ENCODE peak calls at places on chromosomes 5 and 9, in seven cellular contexts. One of them, this sample, is unnamed.

GRCh38 chr5:102792705-102793104 is 37.6 kb downstream of the PAM start:
- DNase-seq in neural progenitor cell: no peak
- DNase-seq in GM23338: peak
- DNase-seq in MM.1S: peak
- DNase-seq in HCT116: no peak
- DNase-seq in hepatocyte: no peak
- DNase-seq in PC-3: peak
- DNase-seq in this sample: peak

GRCh38 chr9:118316831-118317230 is 612.6 kb downstream of the TLR4 start:
- DNase-seq in GM23338: no peak
- DNase-seq in hepatocyte: no peak
- DNase-seq in PC-3: no peak
- DNase-seq in MM.1S: no peak
- DNase-seq in neural progenitor cell: no peak
- DNase-seq in HCT116: no peak
- DNase-seq in this sample: no peak

GRCh38 chr9:93730213-93730612 is 153.8 kb downstream of the PHF2 start:
- DNase-seq in GM23338: no peak
- DNase-seq in neural progenitor cell: no peak
- DNase-seq in PC-3: no peak
- DNase-seq in HCT116: no peak
- DNase-seq in MM.1S: no peak
- DNase-seq in hepatocyte: no peak
- DNase-seq in this sample: no peak

GRCh38 chr5:58940446-58940845 is 357.6 kb downstream of the RAB3C start:
- DNase-seq in MM.1S: no peak
- DNase-seq in HCT116: no peak
- DNase-seq in hepatocyte: peak
- DNase-seq in neural progenitor cell: no peak
- DNase-seq in GM23338: no peak
- DNase-seq in PC-3: no peak
- DNase-seq in this sample: no peak

GRCh38 chr5:75753182-75753581 is 35.9 kb upstream of the POC5 start:
- DNase-seq in MM.1S: no peak
- DNase-seq in PC-3: no peak
- DNase-seq in neural progenitor cell: no peak
- DNase-seq in GM23338: no peak
- DNase-seq in HCT116: no peak
- DNase-seq in hepatocyte: no peak
- DNase-seq in this sample: no peak

GRCh38 chr9:122406264-122406890 is 35.6 kb downstream of the PTGS1 start:
- DNase-seq in HCT116: no peak
- DNase-seq in hepatocyte: no peak
- DNase-seq in PC-3: no peak
- DNase-seq in GM23338: no peak
- DNase-seq in neural progenitor cell: peak
- DNase-seq in MM.1S: no peak
- DNase-seq in this sample: peak

GRCh38 chr5:30237189-30237588 is 956.3 kb upstream of the CDH6 start:
- DNase-seq in MM.1S: no peak
- DNase-seq in PC-3: peak
- DNase-seq in hepatocyte: no peak
- DNase-seq in GM23338: no peak
- DNase-seq in HCT116: no peak
- DNase-seq in neural progenitor cell: no peak
- DNase-seq in this sample: no peak

GRCh38 chr9:124797343-124798103 is 20.6 kb downstream of the OLFML2A start:
- DNase-seq in MM.1S: no peak
- DNase-seq in hepatocyte: no peak
- DNase-seq in PC-3: no peak
- DNase-seq in neural progenitor cell: no peak
- DNase-seq in GM23338: no peak
- DNase-seq in HCT116: no peak
- DNase-seq in this sample: no peak

GRCh38 chr5:134435525-134435924 is 23.8 kb upstream of the CDKN2AIPNL start:
- DNase-seq in HCT116: peak
- DNase-seq in neural progenitor cell: no peak
- DNase-seq in PC-3: peak
- DNase-seq in hepatocyte: peak
- DNase-seq in MM.1S: no peak
- DNase-seq in GM23338: no peak
- DNase-seq in this sample: peak

GRCh38 chr9:107976767-107977166 is 487.2 kb upstream of the KLF4 start:
- DNase-seq in GM23338: no peak
- DNase-seq in neural progenitor cell: no peak
- DNase-seq in PC-3: no peak
- DNase-seq in MM.1S: no peak
- DNase-seq in HCT116: no peak
- DNase-seq in hepatocyte: no peak
- DNase-seq in this sample: peak

GRCh38 chr5:151126199-151126645 is 31.4 kb downstream of the ANXA6 start:
- DNase-seq in GM23338: peak
- DNase-seq in MM.1S: peak
- DNase-seq in neural progenitor cell: peak
- DNase-seq in HCT116: peak
- DNase-seq in PC-3: peak
- DNase-seq in hepatocyte: peak
- DNase-seq in this sample: peak

GRCh38 chr5:141714542-141715303 is 32.7 kb upstream of the ARAP3 start:
- DNase-seq in HCT116: no peak
- DNase-seq in MM.1S: no peak
- DNase-seq in PC-3: peak
- DNase-seq in hepatocyte: no peak
- DNase-seq in GM23338: no peak
- DNase-seq in neural progenitor cell: no peak
- DNase-seq in this sample: peak

DNA sequence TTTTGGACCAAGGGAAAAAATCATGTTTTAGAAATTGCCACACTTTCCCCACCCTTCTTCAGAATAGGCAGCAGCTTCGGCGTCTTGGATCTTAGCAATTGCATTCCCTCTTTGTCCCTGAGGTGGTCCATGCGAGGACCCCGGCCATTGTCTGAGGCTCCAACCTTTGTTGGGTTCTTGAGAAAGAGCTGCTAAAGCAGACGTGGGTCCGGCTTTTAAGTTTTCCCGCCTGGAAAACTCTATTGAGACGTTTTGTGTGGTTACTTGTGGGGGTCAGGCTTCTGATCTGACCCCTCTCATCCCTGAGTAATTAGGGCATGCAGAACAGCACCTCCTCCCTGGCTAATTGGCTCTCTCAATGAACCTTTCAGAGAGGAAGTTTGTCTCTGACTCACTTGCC is 509.6 kb upstream of the TNC start:
- DNase-seq in PC-3: no peak
- DNase-seq in GM23338: no peak
- DNase-seq in neural progenitor cell: peak
- DNase-seq in HCT116: no peak
- DNase-seq in MM.1S: no peak
- DNase-seq in hepatocyte: no peak
- DNase-seq in this sample: no peak
- TF ChIP-seq EZH2phosphoT487 in PC-3: no peak
- TF ChIP-seq EZH2phosphoT487 in GM23338: no peak
- TF ChIP-seq EZH2phosphoT487 in neural progenitor cell: peak
- TF ChIP-seq EZH2phosphoT487 in HCT116: no peak
- TF ChIP-seq EZH2phosphoT487 in MM.1S: no peak
- TF ChIP-seq EZH2phosphoT487 in hepatocyte: no peak
- TF ChIP-seq EZH2phosphoT487 in this sample: no peak

DNA sequence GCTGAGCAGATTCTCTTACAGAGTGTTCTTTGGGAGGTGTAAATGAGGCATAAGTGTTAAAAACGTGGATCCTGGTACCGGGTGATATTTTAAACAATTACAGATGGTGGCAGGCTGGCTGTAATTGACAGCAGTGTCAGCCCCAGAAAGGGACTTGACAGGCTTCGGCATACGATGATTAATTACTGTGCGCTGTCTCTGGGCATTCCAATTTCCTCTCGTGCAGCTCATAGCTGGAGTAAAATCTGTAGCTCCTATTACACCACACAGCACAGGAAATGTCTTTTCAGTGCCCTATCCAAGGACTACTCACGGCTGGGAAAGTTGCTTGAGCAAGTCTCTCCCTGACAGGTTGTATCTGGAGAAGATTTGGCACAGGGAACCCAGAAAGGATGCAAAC is 305.4 kb upstream of the IRX2 start:
- DNase-seq in neural progenitor cell: no peak
- DNase-seq in PC-3: no peak
- DNase-seq in HCT116: no peak
- DNase-seq in hepatocyte: no peak
- DNase-seq in GM23338: no peak
- DNase-seq in MM.1S: no peak
- DNase-seq in this sample: no peak
- H3K4me3 ChIP-seq in neural progenitor cell: no peak
- H3K4me3 ChIP-seq in PC-3: no peak
- H3K4me3 ChIP-seq in HCT116: no peak
- H3K4me3 ChIP-seq in hepatocyte: no peak
- H3K4me3 ChIP-seq in GM23338: no peak
- H3K4me3 ChIP-seq in MM.1S: no peak
- H3K4me3 ChIP-seq in this sample: no peak

DNA sequence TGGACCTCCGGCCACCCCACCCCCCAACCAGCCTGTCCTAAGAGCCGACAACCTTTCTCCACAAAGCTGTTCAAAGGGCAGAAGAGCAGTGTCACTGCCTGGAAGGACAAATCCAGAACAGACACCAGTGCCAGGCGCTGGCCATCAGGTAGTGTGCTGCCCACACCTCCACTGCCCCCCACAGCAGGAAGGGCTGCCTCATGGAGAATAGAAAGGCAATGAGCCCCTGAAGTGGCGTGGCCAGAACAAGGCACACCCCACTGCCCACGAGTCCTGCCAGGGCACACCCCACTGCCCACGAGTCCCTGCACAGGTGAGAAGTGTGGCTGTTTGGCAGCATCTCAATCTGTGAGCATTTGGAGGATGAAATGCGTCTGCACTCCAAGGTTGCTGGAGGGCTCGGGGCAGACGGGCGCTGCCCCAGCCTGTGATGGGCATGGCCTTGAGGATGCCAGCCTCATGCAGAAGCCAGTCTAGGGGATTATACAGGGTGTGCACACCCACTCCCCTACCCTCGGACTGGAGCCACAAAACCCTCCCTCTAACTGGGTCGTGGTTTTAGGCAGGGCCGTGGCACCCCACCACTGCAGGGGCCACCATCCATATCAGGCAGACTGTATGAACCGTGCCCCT is 2.3 kb upstream of the SLC9A3 start:
- DNase-seq in hepatocyte: no peak
- DNase-seq in MM.1S: no peak
- DNase-seq in PC-3: no peak
- DNase-seq in GM23338: no peak
- DNase-seq in HCT116: no peak
- DNase-seq in neural progenitor cell: no peak
- DNase-seq in this sample: no peak
- TF ChIP-seq EZH2 in hepatocyte: no peak
- TF ChIP-seq EZH2 in MM.1S: no peak
- TF ChIP-seq EZH2 in PC-3: no peak
- TF ChIP-seq EZH2 in GM23338: no peak
- TF ChIP-seq EZH2 in HCT116: no peak
- TF ChIP-seq EZH2 in neural progenitor cell: no peak
- TF ChIP-seq EZH2 in this sample: no peak

GRCh38 chr9:112502177-112502946 is 15.7 kb downstream of the KIAA1958 start:
- DNase-seq in hepatocyte: no peak
- DNase-seq in MM.1S: no peak
- DNase-seq in HCT116: no peak
- DNase-seq in GM23338: no peak
- DNase-seq in PC-3: peak
- DNase-seq in neural progenitor cell: no peak
- DNase-seq in this sample: no peak

GRCh38 chr9:112505083-112505482 is 18.5 kb downstream of the KIAA1958 start:
- DNase-seq in hepatocyte: peak
- DNase-seq in PC-3: no peak
- DNase-seq in MM.1S: no peak
- DNase-seq in HCT116: no peak
- DNase-seq in GM23338: no peak
- DNase-seq in neural progenitor cell: no peak
- DNase-seq in this sample: no peak

GRCh38 chr9:112507281-112507680 is 20.7 kb downstream of the KIAA1958 start:
- DNase-seq in hepatocyte: no peak
- DNase-seq in HCT116: no peak
- DNase-seq in MM.1S: no peak
- DNase-seq in neural progenitor cell: no peak
- DNase-seq in GM23338: no peak
- DNase-seq in PC-3: no peak
- DNase-seq in this sample: no peak

GRCh38 chr9:112503170-112503569 is 16.5 kb downstream of the KIAA1958 start:
- DNase-seq in HCT116: no peak
- DNase-seq in neural progenitor cell: no peak
- DNase-seq in MM.1S: no peak
- DNase-seq in hepatocyte: no peak
- DNase-seq in GM23338: no peak
- DNase-seq in PC-3: no peak
- DNase-seq in this sample: no peak

GRCh38 chr9:112505607-112506006 is 19.0 kb downstream of the KIAA1958 start:
- DNase-seq in neural progenitor cell: no peak
- DNase-seq in HCT116: no peak
- DNase-seq in PC-3: no peak
- DNase-seq in GM23338: no peak
- DNase-seq in hepatocyte: peak
- DNase-seq in MM.1S: no peak
- DNase-seq in this sample: no peak
- TF ChIP-seq EZH2phosphoT487 in neural progenitor cell: no peak
- TF ChIP-seq EZH2phosphoT487 in HCT116: no peak
- TF ChIP-seq EZH2phosphoT487 in PC-3: no peak
- TF ChIP-seq EZH2phosphoT487 in GM23338: no peak
- TF ChIP-seq EZH2phosphoT487 in hepatocyte: no peak
- TF ChIP-seq EZH2phosphoT487 in MM.1S: no peak
- TF ChIP-seq EZH2phosphoT487 in this sample: no peak

This sample was measured in GM23248.